ENCODE peak calls at places on chromosome 12, in five cellular contexts. R is HCT116, Y is SK-N-SH, Q is H1, C is HepG2. T is an unnamed sample.
A peak's percentile ranks its signal among the peaks of the same experiment; 100 is the strongest.

GRCh38 chr12:132070298-132070697 is 73.8 kb downstream of the DDX51 start:
- DNase-seq in Y (no peak), Q (no peak), C (no peak), R (no peak), T (no peak)

GRCh38 chr12:9741726-9742125 is 8.8 kb upstream of the CLECL1 start:
- DNase-seq in R (no peak), C (no peak), Y (no peak), Q (no peak), T (no peak)

GRCh38 chr12:121582583-121583333 is 1.9 kb upstream of the KDM2B start:
- DNase-seq in C (peak; percentile 86), Y (no peak), R (no peak), Q (peak; percentile 82), T (no peak)

GRCh38 chr12:103929051-103929908 is 930 bp upstream of the HSP90B1 start:
- DNase-seq in Q (peak; percentile 53), C (peak; percentile 87), R (peak; percentile 78), Y (peak; percentile 84), T (peak; percentile 82)

GRCh38 chr12:19382563-19382962 is 56.7 kb upstream of the AEBP2 start:
- DNase-seq in R (no peak), C (no peak), Y (no peak), Q (no peak), T (no peak)

GRCh38 chr12:79634957-79635471 is 55.8 kb downstream of the PAWR start:
- DNase-seq in R (no peak), C (no peak), Y (no peak), Q (no peak), T (no peak)

GRCh38 chr12:67618303-67618702 is 30.2 kb upstream of the DYRK2 start:
- DNase-seq in R (no peak), Q (no peak), C (no peak), Y (no peak), T (no peak)

GRCh38 chr12:82964446-82964845 is 277.7 kb downstream of the TMTC2 start:
- DNase-seq in Y (no peak), Q (no peak), R (no peak), C (no peak), T (no peak)

GRCh38 chr12:91984571-91984970 is 161.1 kb downstream of the BTG1 start:
- DNase-seq in C (no peak), R (no peak), Y (no peak), Q (no peak), T (no peak)

GRCh38 chr12:124599074-124599999 is 31.9 kb upstream of the NCOR2 start:
- DNase-seq in C (no peak), R (no peak), Q (no peak), Y (no peak), T (no peak)

GRCh38 chr12:43899574-43899973 is 63.7 kb downstream of the TMEM117 start:
- DNase-seq in C (no peak), Q (no peak), R (no peak), Y (no peak), T (no peak)

GRCh38 chr12:106747973-106748436 is 26.5 kb upstream of the RIC8B start:
- DNase-seq in R (no peak), Q (no peak), C (no peak), Y (no peak), T (no peak)

GRCh38 chr12:105214670-105215375 is 21.2 kb downstream of the APPL2 start:
- DNase-seq in Y (no peak), R (no peak), Q (no peak), C (peak; percentile 59), T (no peak)

GRCh38 chr12:28209782-28210181 is 19.5 kb downstream of the CCDC91 start:
- DNase-seq in Q (no peak), C (no peak), Y (no peak), R (no peak), T (no peak)

GRCh38 chr12:32558941-32559340 is 120.2 kb upstream of the DNM1L start:
- DNase-seq in R (no peak), Q (no peak), C (no peak), Y (no peak), T (no peak)

GRCh38 chr12:94783862-94784261 is 133.5 kb upstream of the TMCC3 start:
- DNase-seq in Q (no peak), Y (no peak), C (no peak), R (no peak), T (no peak)

GRCh38 chr12:92136883-92137582 is 8.6 kb downstream of the BTG1 start:
- DNase-seq in Q (no peak), Y (no peak), C (peak; percentile 65), R (peak; percentile 49), T (no peak)

GRCh38 chr12:122989443-122989839 is 9.0 kb downstream of the ARL6IP4 start:
- DNase-seq in C (no peak), R (no peak), Q (no peak), Y (no peak), T (no peak)

GRCh38 chr12:57899010-57899662 is 42.2 kb upstream of the ATP23 start:
- DNase-seq in Y (no peak), Q (no peak), R (no peak), C (no peak), T (no peak)

DNA sequence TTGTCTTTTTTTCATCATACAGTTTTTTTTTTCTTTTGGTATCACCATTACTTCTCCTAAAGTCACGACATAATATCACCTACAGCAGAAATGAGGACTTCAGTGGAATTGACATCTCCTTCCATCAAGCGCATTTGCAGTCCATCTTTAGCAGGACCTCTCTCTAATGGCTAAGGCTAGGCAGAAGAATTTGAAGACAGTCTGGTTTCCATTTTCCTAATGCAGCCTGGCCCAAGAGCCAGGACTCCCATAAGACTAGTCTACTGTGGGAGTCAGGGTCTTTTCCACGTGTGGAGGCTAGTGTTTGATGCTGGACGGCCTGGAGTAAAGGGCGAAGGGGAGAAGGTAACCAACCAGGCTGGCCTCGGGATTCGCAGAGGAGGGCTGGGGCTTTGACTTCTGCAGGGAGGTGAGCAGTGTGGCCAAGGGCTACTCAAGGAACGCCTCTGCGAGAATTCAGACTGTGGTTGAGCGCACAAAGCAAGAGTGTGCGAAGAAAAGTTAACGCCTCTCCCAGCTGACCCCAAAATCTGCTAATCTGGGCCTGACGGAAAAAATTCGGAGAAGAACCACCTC is 740 bp upstream of the ZNF740 start:
- DNase-seq in R (no peak), Y (peak; percentile 53), Q (no peak), C (no peak), T (no peak)
- TF ChIP-seq JUND in R (no peak), Y (no peak), Q (no peak), C (no peak), T (no peak)

DNA sequence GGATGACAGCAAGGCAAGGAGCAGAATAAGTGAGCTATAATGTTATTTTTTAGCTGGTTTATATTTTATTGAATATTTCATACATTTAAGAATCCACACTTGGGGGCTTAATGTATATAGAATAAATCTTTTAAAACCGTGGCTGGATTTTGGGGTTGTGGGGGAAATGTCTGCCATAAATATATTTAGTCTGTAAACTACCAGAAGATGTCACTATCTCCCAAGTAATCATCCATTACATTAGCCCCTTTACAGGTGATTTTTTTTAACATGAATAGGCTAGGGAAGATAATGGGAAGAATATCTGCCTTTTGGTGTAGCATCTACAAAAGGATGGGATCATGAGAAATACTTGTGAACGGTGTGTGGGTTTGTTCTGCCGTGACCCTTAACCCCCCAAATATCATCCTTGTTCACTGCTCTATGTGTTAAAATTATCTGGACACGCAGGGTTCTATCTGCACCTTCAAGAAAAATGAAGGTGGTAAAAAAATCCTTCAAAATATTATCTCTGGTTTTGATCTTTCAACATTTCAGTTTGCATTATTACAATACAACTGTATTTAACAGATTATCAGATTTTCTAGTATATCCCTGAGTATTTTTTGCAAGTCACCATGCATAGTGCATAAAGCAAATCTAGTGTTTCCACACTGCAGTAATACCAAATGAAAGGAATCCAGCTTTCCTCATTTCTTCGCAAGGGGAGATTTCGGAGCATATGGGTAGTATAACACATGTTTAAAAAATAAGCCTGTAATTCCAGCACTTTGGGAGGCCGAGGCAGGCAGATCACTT is 8.0 kb upstream of the SLC17A8 start:
- DNase-seq in R (peak; percentile 33), C (peak; percentile 54), Q (no peak), Y (peak; percentile 55), T (no peak)
- TF ChIP-seq JUND in R (no peak), C (no peak), Q (no peak), Y (no peak), T (no peak)

GRCh38 chr12:81245918-81246611 is 168.2 kb downstream of the ACSS3 start:
- DNase-seq in C (no peak), Y (no peak), Q (no peak), R (no peak), T (no peak)

GRCh38 chr12:81245458-81245857 is 167.6 kb downstream of the ACSS3 start:
- DNase-seq in Q (no peak), Y (no peak), C (no peak), R (no peak), T (no peak)
- TF ChIP-seq JUND in Q (no peak), Y (no peak), C (no peak), R (no peak), T (no peak)

GRCh38 chr12:47156167-47156736 is 76.5 kb upstream of the AMIGO2 start:
- DNase-seq in Y (no peak), Q (no peak), R (no peak), C (no peak), T (no peak)
- TF ChIP-seq JUND in Y (no peak), Q (no peak), R (no peak), C (no peak), T (no peak)

GRCh38 chr12:119129827-119130434 is 48.8 kb upstream of the HSPB8 start:
- DNase-seq in Q (no peak), R (no peak), Y (no peak), C (no peak), T (no peak)

GRCh38 chr12:119130523-119130922 is 48.2 kb upstream of the HSPB8 start:
- DNase-seq in Y (no peak), Q (no peak), C (no peak), R (no peak), T (no peak)

DNA sequence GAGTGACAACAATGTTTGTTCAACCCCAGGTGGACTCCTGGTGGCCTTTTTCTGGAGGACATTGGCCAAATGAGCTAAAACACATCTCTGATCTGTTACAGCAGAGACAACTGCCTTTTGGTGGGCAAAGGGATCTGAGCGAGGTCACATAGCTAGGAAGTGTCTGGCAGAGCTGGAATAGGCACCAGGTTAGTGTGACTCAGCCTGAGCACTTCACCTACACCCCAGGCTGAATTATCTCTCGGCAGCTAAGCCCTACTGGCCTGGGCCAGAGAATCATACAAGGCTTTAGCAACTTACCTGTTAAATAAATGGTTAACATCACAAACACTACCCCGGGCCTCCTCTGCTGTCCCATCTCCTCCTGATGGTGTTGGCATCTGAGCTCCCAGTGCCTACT is 50.2 kb upstream of the HSPB8 start:
- DNase-seq in Y (no peak), R (no peak), C (no peak), Q (no peak), T (no peak)
- TF ChIP-seq JUND in Y (no peak), R (no peak), C (no peak), Q (no peak), T (no peak)